ENCODE peak calls at places on chromosomes 2 and 18, in seven cellular contexts. R is IMR-90, K is mesenchymal stem cell, A is neuronal stem cell, F is mesendoderm, T is H9, W is trophoblast cell. C is an unnamed sample.
A peak's percentile ranks its signal among the peaks of the same experiment; 100 is the strongest.

GRCh38 chr2:237500681-237501424 is 13.8 kb downstream of the MLPH start:
- DNase-seq in T (no peak), W (peak; percentile 89), K (peak; percentile 100), A (no peak), F (peak; percentile 96), R (peak; percentile 100), C (peak; percentile 53)

GRCh38 chr2:112154246-112155110 is 16.3 kb downstream of the FBLN7 start:
- DNase-seq in T (no peak), F (no peak), W (no peak), A (no peak), K (no peak), R (no peak), C (no peak)

GRCh38 chr2:105256431-105257047 is 15.0 kb downstream of the GPR45 start:
- DNase-seq in W (peak; percentile 91), A (no peak), R (no peak), F (peak; percentile 68), T (no peak), K (no peak), C (no peak)

GRCh38 chr2:21256006-21256405 is 132.2 kb downstream of the TDRD15 start:
- DNase-seq in A (no peak), F (peak; percentile 43), T (no peak), W (peak; percentile 40), K (no peak), R (no peak), C (no peak)

GRCh38 chr2:159506764-159507406 is 109.5 kb downstream of the BAZ2B start:
- DNase-seq in A (no peak), W (no peak), T (no peak), K (no peak), R (peak; percentile 54), F (no peak), C (no peak)

GRCh38 chr2:180776924-180777323 is 203.5 kb upstream of the UBE2E3 start:
- DNase-seq in F (no peak), K (peak; percentile 37), R (peak; percentile 34), W (no peak), T (no peak), A (no peak), C (no peak)

GRCh38 chr2:206086683-206087350 is 843 bp upstream of the INO80D start:
- DNase-seq in T (no peak), K (peak; percentile 45), R (no peak), F (no peak), W (peak; percentile 21), A (no peak), C (no peak)

GRCh38 chr2:205218056-205218455 is 464.2 kb upstream of the NRP2 start:
- DNase-seq in A (no peak), W (no peak), F (no peak), T (no peak), R (peak; percentile 56), K (no peak), C (no peak)

GRCh38 chr2:234395801-234396478 is 100.9 kb downstream of the ARL4C start:
- DNase-seq in W (no peak), F (no peak), K (no peak), A (no peak), R (no peak), T (no peak), C (no peak)

GRCh38 chr2:118911166-118911565 is 30.8 kb upstream of the MARCO start:
- DNase-seq in A (no peak), W (no peak), T (no peak), K (no peak), R (no peak), F (no peak), C (no peak)

GRCh38 chr2:108106746-108107145 is 120.4 kb downstream of the SLC5A7 start:
- DNase-seq in T (peak; percentile 38), W (no peak), R (no peak), K (no peak), A (no peak), F (peak; percentile 3), C (no peak)

GRCh38 chr2:128311216-128311754 is 7.4 kb downstream of the HS6ST1 start:
- DNase-seq in A (no peak), T (no peak), F (no peak), K (no peak), R (no peak), W (no peak), C (no peak)

GRCh38 chr18:74289946-74290478 is 1.8 kb downstream of the CYB5A start:
- DNase-seq in A (no peak), R (no peak), F (no peak), W (peak; percentile 13), T (no peak), K (no peak), C (no peak)

GRCh38 chr2:232310189-232310588 is 68.4 kb upstream of the ALPP start:
- DNase-seq in T (no peak), R (no peak), K (no peak), W (no peak), F (no peak), A (no peak), C (no peak)

GRCh38 chr2:232307854-232308253 is 70.7 kb upstream of the ALPP start:
- DNase-seq in W (no peak), R (no peak), F (no peak), K (no peak), T (no peak), A (no peak), C (no peak)

GRCh38 chr2:232309592-232309991 is 69.0 kb upstream of the ALPP start:
- DNase-seq in A (no peak), W (no peak), F (peak; percentile 45), R (no peak), T (no peak), K (no peak), C (no peak)

GRCh38 chr2:232308986-232309385 is 69.6 kb upstream of the ALPP start:
- DNase-seq in T (no peak), A (no peak), F (no peak), K (no peak), R (no peak), W (no peak), C (no peak)

DNA sequence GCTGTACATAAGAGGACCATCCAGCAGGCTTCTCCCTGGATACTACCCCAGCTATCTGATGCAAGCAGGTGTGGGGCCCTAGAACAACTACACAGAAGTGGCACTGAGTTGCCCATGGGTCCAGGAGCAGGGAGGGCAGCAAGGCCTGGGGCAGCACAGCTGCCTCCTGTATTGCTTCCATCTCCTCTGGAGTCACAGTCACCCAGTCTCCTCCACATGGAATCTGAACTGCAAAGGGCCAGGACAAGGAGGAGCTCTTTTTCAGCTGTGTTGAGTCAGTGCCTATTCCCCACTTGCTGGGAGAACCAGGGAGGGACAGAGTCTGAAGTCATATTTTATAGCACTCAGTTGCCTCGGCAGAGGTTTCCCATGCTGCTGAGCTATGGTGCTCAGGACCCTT is 67.9 kb upstream of the ALPP start:
- DNase-seq in W (no peak), A (no peak), K (no peak), R (no peak), T (no peak), F (no peak), C (no peak)
- H3K18ac ChIP-seq in W (no peak overlapping the region), A (no peak overlapping the region), K (no peak overlapping the region), R (no peak overlapping the region), T (no peak overlapping the region), F (no peak overlapping the region), C (no peak overlapping the region)

DNA sequence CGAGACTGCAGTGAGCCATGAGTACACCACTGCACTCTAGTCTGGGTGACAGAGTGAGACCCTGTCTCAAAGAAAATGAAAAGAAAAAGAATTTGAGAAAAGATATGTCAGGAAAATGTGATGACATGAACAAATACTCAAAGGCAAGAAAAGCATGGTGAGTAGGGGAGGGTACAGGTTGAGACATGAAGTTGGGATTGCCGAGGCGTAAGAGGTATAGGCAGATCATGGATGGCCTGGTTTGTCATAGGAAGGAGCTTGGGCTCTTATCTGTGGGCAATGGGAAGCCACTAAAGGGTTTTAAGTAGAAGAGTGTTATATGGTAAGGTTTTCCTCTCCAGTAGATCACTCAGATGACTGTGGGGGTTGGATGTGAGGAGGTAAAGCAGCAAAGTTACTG is 32.3 kb downstream of the SPAST start:
- DNase-seq in R (no peak), T (no peak), F (no peak), A (no peak), K (no peak), W (no peak), C (no peak)
- H3K18ac ChIP-seq in R (no peak overlapping the region), T (no peak overlapping the region), F (no peak overlapping the region), A (no peak overlapping the region), K (no peak overlapping the region), W (no peak overlapping the region), C (no peak overlapping the region)

GRCh38 chr2:85158559-85159273 is 25.5 kb downstream of the TCF7L1 start:
- DNase-seq in F (no peak), A (no peak), R (no peak), W (no peak), T (no peak), K (no peak), C (no peak)
- H3K18ac ChIP-seq in F (no peak overlapping the region), A (no peak overlapping the region), R (no peak overlapping the region), W (no peak overlapping the region), T (no peak overlapping the region), K (no peak overlapping the region), C (no peak overlapping the region)

DNA sequence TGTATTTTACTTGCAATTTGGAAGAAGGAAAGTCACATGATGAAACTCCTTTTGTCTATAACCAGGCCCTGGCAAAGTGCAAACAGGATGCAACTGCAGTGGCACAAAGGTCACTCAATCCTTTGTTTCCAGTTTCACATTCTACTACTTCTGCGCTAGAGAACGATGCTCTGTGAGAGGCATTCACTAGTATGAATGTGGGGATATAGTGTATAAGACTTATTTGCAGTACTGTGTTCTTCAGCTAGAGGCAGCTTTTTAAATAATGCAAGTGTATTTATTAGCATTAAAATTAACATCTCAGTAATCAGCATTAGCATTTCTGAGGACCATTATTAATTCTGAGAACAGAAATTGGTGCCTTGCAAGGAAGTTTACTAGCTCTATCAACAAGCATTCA is 68.9 kb downstream of the PRPF40A start:
- DNase-seq in W (no peak), T (no peak), K (peak; percentile 16), F (no peak), R (peak; percentile 32), A (no peak), C (no peak)
- H3K18ac ChIP-seq in W (no peak overlapping the region), T (no peak overlapping the region), K (no peak overlapping the region), F (no peak overlapping the region), R (no peak overlapping the region), A (no peak overlapping the region), C (no peak overlapping the region)

C was measured in H1.